ENCODE peak calls at places on chromosomes 3 and 15, in six cellular contexts. T is fibroblast of lung, B is lower leg skin, V is right atrium auricular region, O is AG10803, N is colonic mucosa. W is an unnamed sample.

GRCh38 chr15:60179786-60180391 is 175.8 kb downstream of the FOXB1 start:
- DNase-seq in T (peak), B (no peak), V (no peak), O (peak), N (peak), W (no peak)

GRCh38 chr3:144770813-144771400 is 799.3 kb downstream of the DIPK2A start:
- DNase-seq in T (peak), B (no peak), V (no peak), O (peak), N (no peak), W (no peak)

GRCh38 chr3:115667175-115668065 is 44.1 kb downstream of the GAP43 start:
- DNase-seq in T (peak), B (no peak), V (no peak), O (no peak), N (no peak), W (no peak)

GRCh38 chr15:85763157-85763556 is 31.6 kb downstream of the KLHL25 start:
- DNase-seq in T (no peak), B (no peak), V (no peak), O (no peak), N (no peak), W (no peak)

GRCh38 chr3:9862391-9863235 is 17.4 kb downstream of the CIDEC start:
- DNase-seq in T (peak), B (no peak), V (no peak), O (peak), N (peak), W (peak)

GRCh38 chr15:23566070-23567050 is 886 bp downstream of the MKRN3 start:
- DNase-seq in T (peak), B (no peak), V (no peak), O (peak), N (no peak), W (no peak)

GRCh38 chr3:155179425-155179814 is 99.3 kb downstream of the MME start:
- DNase-seq in T (no peak), B (no peak), V (no peak), O (no peak), N (no peak), W (no peak)

GRCh38 chr3:23650371-23651140 is 155.2 kb upstream of the UBE2E1 start:
- DNase-seq in T (peak), B (no peak), V (no peak), O (peak), N (no peak), W (no peak)

GRCh38 chr15:47439870-47440155 is 277.5 kb upstream of the SEMA6D start:
- DNase-seq in T (peak), B (no peak), V (no peak), O (peak), N (no peak), W (no peak)

GRCh38 chr15:42364529-42364928 is 5.2 kb downstream of the CAPN3 start:
- DNase-seq in T (no peak), B (no peak), V (no peak), O (peak), N (peak), W (no peak)

GRCh38 chr3:65170357-65171090 is 482.7 kb upstream of the ADAMTS9 start:
- DNase-seq in T (peak), B (peak), V (peak), O (peak), N (peak), W (peak)

GRCh38 chr3:115698851-115699535 is 75.7 kb downstream of the GAP43 start:
- DNase-seq in T (no peak), B (no peak), V (no peak), O (peak), N (no peak), W (no peak)

GRCh38 chr3:100042577-100042981 is 71.7 kb downstream of the FILIP1L start:
- DNase-seq in T (peak), B (no peak), V (no peak), O (peak), N (no peak), W (no peak)

GRCh38 chr3:129985113-129985512 is 10.6 kb downstream of the TRH start:
- DNase-seq in T (no peak), B (no peak), V (no peak), O (no peak), N (no peak), W (no peak)

GRCh38 chr3:47571391-47572165 is 7.1 kb downstream of the CSPG5 start:
- DNase-seq in T (no peak), B (no peak), V (no peak), O (no peak), N (no peak), W (no peak)

GRCh38 chr15:70323111-70323851 is 225.6 kb upstream of the TLE3 start:
- DNase-seq in T (peak), B (peak), V (peak), O (peak), N (no peak), W (no peak)

GRCh38 chr15:51030649-51031316 is 63.9 kb downstream of the TNFAIP8L3 start:
- DNase-seq in T (peak), B (peak), V (no peak), O (peak), N (no peak), W (no peak)

GRCh38 chr3:7546219-7546618 is 685.3 kb downstream of the GRM7 start:
- DNase-seq in T (peak), B (no peak), V (no peak), O (no peak), N (no peak), W (no peak)

GRCh38 chr3:74268753-74269152 is 345.7 kb downstream of the CNTN3 start:
- DNase-seq in T (no peak), B (no peak), V (no peak), O (peak), N (no peak), W (no peak)

GRCh38 chr3:23203651-23204111 is 554 bp downstream of the UBE2E2 start:
- DNase-seq in T (peak), B (peak), V (peak), O (peak), N (peak), W (no peak)

GRCh38 chr3:100046986-100047385 is 67.3 kb downstream of the FILIP1L start:
- DNase-seq in T (no peak), B (no peak), V (no peak), O (no peak), N (no peak), W (no peak)

GRCh38 chr3:44529927-44530326 is 25.1 kb upstream of the ZKSCAN7 start:
- DNase-seq in T (peak), B (no peak), V (no peak), O (peak), N (peak), W (no peak)

GRCh38 chr3:152471814-152472605 is 203.3 kb downstream of the MBNL1 start:
- DNase-seq in T (peak), B (peak), V (peak), O (peak), N (peak), W (no peak)

GRCh38 chr3:52854013-52854412 is 19.2 kb upstream of the MUSTN1 start:
- DNase-seq in T (no peak), B (no peak), V (no peak), O (no peak), N (no peak), W (no peak)

GRCh38 chr3:159824341-159824740 is 164.3 kb upstream of the IL12A start:
- DNase-seq in T (peak), B (no peak), V (no peak), O (peak), N (peak), W (no peak)

DNA sequence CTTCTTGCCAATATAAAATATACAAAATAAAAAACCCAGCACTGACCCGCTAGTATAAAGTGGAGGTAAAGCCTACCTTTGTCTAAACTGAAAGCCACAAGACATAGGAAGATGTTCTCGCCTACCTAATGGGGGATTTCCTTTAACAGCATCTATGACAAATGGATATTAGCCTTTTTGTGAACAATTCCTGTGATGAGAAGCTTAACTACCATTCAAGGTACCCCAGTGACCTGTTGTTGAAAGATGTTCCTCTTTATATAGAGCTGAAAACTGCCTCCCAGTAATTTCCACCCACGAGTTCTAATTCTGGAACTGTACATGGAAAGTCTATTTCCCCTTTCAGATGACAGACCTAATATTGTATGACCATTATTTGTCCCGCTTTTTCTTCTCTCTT is 109.8 kb upstream of the RASGRP1 start:
- DNase-seq in T (no peak), B (no peak), V (no peak), O (no peak), N (no peak), W (no peak)
- H3K4me3 ChIP-seq in T (no peak), B (no peak), V (no peak), O (no peak), N (no peak), W (no peak)

GRCh38 chr3:106176734-106177133 is 307.9 kb upstream of the CBLB start:
- DNase-seq in T (peak), B (no peak), V (no peak), O (peak), N (no peak), W (no peak)
- H3K4me3 ChIP-seq in T (no peak), B (no peak), V (no peak), O (peak), N (no peak), W (no peak)

GRCh38 chr3:18233987-18234716 is 191.0 kb downstream of the SATB1 start:
- DNase-seq in T (no peak), B (no peak), V (no peak), O (no peak), N (no peak), W (no peak)
- H3K4me3 ChIP-seq in T (no peak), B (no peak), V (peak), O (no peak), N (no peak), W (no peak)

GRCh38 chr15:63155486-63155885 is 1.8 kb downstream of the RPS27L start:
- DNase-seq in T (no peak), B (no peak), V (no peak), O (no peak), N (no peak), W (no peak)
- H3K4me3 ChIP-seq in T (peak), B (no peak), V (no peak), O (peak), N (peak), W (peak)

GRCh38 chr3:45597166-45597565 is 2.6 kb downstream of the LIMD1 start:
- DNase-seq in T (peak), B (no peak), V (peak), O (peak), N (peak), W (peak)
- H3K4me3 ChIP-seq in T (peak), B (no peak), V (peak), O (peak), N (peak), W (no peak)

GRCh38 chr15:100880139-100880896 is 687 bp downstream of the ALDH1A3 start:
- DNase-seq in T (no peak), B (no peak), V (no peak), O (peak), N (no peak), W (no peak)
- H3K4me3 ChIP-seq in T (peak), B (no peak), V (peak), O (peak), N (peak), W (peak)

GRCh38 chr15:73923156-73923487 is 3.1 kb upstream of the LOXL1 start:
- DNase-seq in T (no peak), B (no peak), V (no peak), O (no peak), N (no peak), W (no peak)

GRCh38 chr15:73924258-73924921 is 1.9 kb upstream of the LOXL1 start:
- DNase-seq in T (peak), B (no peak), V (peak), O (peak), N (no peak), W (no peak)

GRCh38 chr15:73921257-73921890 is 4.9 kb upstream of the LOXL1 start:
- DNase-seq in T (no peak), B (no peak), V (no peak), O (no peak), N (no peak), W (no peak)

GRCh38 chr15:73923488-73924164 is 2.6 kb upstream of the LOXL1 start:
- DNase-seq in T (no peak), B (no peak), V (no peak), O (no peak), N (no peak), W (no peak)

DNA sequence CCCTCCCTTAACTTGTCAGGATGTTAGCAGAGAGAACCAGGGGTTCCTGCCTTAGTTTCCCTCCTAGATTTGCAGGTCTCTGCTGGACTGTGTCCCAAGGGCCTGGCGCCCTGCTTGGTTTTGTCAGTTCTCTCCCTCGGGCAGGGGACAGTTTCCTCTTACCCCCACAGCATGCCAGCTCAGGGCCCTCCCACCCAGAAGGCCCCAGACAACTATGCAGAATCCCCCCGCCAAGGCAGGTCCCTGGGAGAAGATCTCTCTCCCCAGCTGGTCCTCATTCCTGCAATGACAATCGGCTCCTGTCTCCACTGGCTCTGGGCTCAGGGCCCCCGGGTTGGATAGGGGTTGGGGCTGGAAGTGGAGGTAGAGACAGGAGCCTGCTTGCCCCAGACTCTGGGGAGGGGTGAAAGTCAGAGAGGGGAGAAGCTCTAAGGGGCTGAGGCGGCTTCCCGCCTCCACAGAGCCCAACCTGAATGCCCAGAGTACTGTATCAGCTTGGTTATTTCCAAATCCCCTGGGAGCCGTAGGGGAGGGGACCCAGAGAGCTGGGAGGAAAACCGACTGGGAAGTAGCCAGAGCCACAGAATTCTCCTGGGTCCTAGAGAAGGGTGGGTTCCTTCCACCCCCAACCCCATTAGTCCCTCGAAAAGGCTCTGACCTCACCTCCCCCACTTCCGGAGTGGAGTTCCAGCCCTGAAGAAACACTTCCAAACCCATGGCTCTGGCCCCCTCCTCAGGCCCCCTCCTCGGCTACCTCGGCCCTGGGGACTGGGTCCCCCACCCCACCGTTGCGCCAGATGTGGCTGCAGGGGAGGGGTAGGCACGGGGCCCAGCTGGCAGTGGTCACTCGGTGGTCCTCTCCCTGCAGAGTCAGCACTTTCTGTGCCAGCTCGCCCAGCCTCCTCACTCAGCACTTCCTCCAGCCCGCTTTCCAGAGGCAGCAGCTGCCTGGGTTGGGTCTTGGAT is 3.8 kb upstream of the LOXL1 start:
- DNase-seq in T (peak), B (no peak), V (no peak), O (peak), N (no peak), W (peak)
- H3K4me3 ChIP-seq in T (no peak), B (no peak), V (no peak), O (peak), N (no peak), W (peak)

DNA sequence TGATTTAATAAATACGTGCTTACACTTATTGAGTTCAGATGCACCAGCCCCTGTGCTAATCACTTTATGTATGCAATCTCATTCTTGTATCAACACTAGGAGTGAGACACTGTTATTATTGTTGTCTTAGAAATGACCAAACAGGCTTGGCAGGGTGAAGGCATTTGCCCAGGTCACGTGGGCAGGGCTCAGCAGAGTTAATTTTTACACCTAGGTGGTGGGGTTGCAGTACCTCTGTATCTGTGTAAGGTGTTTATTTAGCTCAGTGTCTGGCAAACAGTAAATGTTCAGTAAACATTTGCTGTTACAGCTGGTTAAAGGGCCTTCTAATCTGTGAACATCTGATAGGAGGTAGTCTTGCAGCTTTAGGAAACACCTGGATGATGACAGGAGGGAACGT is 200.0 kb downstream of the CACNA2D3 start:
- DNase-seq in T (no peak), B (no peak), V (no peak), O (no peak), N (peak), W (no peak)
- H3K4me3 ChIP-seq in T (no peak), B (no peak), V (no peak), O (no peak), N (no peak), W (no peak)

GRCh38 chr3:169058681-169059080 is 604.8 kb downstream of the MECOM start:
- DNase-seq in T (no peak), B (no peak), V (no peak), O (no peak), N (no peak), W (no peak)

DNA sequence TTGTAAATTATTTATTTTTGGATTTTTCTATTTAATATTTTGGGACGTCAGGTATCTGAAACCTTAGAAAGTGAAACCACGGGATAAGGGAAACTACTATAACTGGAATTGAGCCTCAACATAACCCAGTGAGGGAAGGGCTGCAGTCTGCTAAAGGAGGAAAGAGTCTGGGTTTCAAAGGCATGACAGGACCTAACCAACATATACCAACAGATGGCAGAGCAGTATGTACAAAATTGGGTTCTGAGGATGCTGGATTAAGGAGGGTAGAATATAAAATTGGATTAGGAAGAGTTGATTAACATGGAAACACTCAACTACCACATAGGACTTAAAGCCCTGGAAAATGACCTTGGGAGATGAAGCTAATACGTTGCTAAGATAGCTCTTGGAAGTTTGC is 603.5 kb downstream of the MECOM start:
- DNase-seq in T (peak), B (no peak), V (no peak), O (peak), N (no peak), W (no peak)
- H3K4me3 ChIP-seq in T (no peak), B (no peak), V (no peak), O (no peak), N (no peak), W (no peak)

DNA sequence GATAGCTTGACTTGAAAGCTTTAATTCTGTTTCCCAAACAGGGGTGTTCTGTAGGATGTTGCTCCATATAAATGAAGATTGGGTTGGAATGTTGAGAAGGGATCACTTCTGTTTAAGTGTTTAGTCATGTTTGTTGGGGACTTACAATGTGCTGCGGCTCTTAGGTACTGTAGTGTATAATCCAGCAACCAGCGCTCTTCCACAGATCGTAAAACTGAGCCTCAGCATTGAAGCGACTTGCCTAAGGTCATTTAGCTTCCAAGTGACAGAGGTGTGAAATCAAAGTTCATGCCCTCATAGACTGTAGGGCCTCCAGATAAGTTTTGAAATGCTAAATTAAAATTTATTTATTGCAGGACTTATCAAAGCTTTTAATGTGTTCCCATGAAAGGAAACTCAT is 1.8 kb downstream of the MKRN2 start:
- DNase-seq in T (no peak), B (no peak), V (no peak), O (no peak), N (peak), W (no peak)
- H3K4me3 ChIP-seq in T (peak), B (no peak), V (peak), O (peak), N (no peak), W (peak)